ENCODE peak calls at places on chromosomes 13 and 19, in six cellular contexts. Y is DMS 273 treated with DMSO at 0.1 percent for 48 hours, G is WERI-Rb-1, V is H7, T is T-helper 17 cell, H is mucosa of gallbladder. A is an unnamed sample.
A peak's percentile ranks its signal among the peaks of the same experiment; 100 is the strongest.

GRCh38 chr13:49693191-49693733 is 2.0 kb upstream of the EBPL start:
- DNase-seq in V (no peak), G (no peak), T (no peak), Y (no peak), H (no peak), A (no peak)

GRCh38 chr13:112737329-112737728 is 47.5 kb downstream of the ATP11A start:
- DNase-seq in V (no peak), H (no peak), G (no peak), Y (no peak), T (no peak), A (no peak)

GRCh38 chr13:105338773-105339172 is 1196.7 kb downstream of the EFNB2 start:
- DNase-seq in H (no peak), Y (no peak), G (no peak), T (no peak), V (no peak), A (no peak)

GRCh38 chr19:17486545-17486944 is 16.2 kb downstream of the SLC27A1 start:
- DNase-seq in T (no peak), H (no peak), G (no peak), V (peak; percentile 37), Y (no peak), A (no peak)

GRCh38 chr19:16851031-16851712 is 22.0 kb downstream of the SIN3B start:
- DNase-seq in G (no peak), V (peak; percentile 38), H (no peak), T (no peak), Y (no peak), A (no peak)

GRCh38 chr19:16524991-16525734 is 17.1 kb downstream of the CHERP start:
- DNase-seq in T (no peak), G (no peak), H (no peak), V (no peak), Y (no peak), A (no peak)

GRCh38 chr13:54709546-54709945 is 1680.9 kb downstream of the OLFM4 start:
- DNase-seq in Y (no peak), V (no peak), H (no peak), G (no peak), T (no peak), A (no peak)

GRCh38 chr19:46218160-46218559 is 11.4 kb upstream of the IGFL1 start:
- DNase-seq in V (peak; percentile 85), G (no peak), H (peak; percentile 21), Y (no peak), T (no peak), A (no peak)

GRCh38 chr13:76725211-76725610 is 161.0 kb downstream of the KCTD12 start:
- DNase-seq in V (no peak), T (no peak), Y (no peak), G (no peak), H (no peak), A (no peak)

GRCh38 chr13:30142502-30143211 is 164.7 kb downstream of the KATNAL1 start:
- DNase-seq in T (no peak), V (no peak), Y (no peak), H (peak; percentile 23), G (no peak), A (no peak)

GRCh38 chr13:23323946-23324709 is 109.4 kb downstream of the SACS start:
- DNase-seq in G (no peak), H (no peak), V (peak; percentile 22), Y (no peak), T (no peak), A (no peak)

GRCh38 chr19:44731081-44731480 is 17.4 kb upstream of the BCL3 start:
- DNase-seq in Y (no peak), H (no peak), V (no peak), T (no peak), G (no peak), A (no peak)

GRCh38 chr13:41708648-41709175 is 251.4 kb downstream of the RGCC start:
- DNase-seq in T (no peak), H (no peak), V (no peak), Y (no peak), G (no peak), A (no peak)

GRCh38 chr19:34722353-34722752 is 11.7 kb upstream of the ZNF181 start:
- DNase-seq in T (no peak), Y (no peak), G (no peak), V (no peak), H (no peak), A (no peak)

GRCh38 chr13:79406597-79406908 is 498 bp upstream of the RBM26 start:
- DNase-seq in V (no peak), H (no peak), T (no peak), G (no peak), Y (no peak), A (no peak)

GRCh38 chr19:43692882-43693281 is 22.9 kb upstream of the PLAUR start:
- DNase-seq in G (no peak), V (no peak), T (no peak), H (no peak), Y (no peak), A (no peak)

GRCh38 chr19:12180377-12180776 is 17.5 kb downstream of the ZNF136 start:
- DNase-seq in Y (no peak), G (no peak), H (no peak), V (no peak), T (no peak), A (no peak)

GRCh38 chr13:85223883-85224656 is 575.1 kb downstream of the SLITRK6 start:
- DNase-seq in G (no peak), V (no peak), H (no peak), Y (no peak), T (no peak), A (no peak)

GRCh38 chr19:8589177-8589714 is 12.0 kb upstream of the MYO1F start:
- DNase-seq in V (peak; percentile 43), G (no peak), Y (no peak), T (no peak), H (no peak), A (no peak)

GRCh38 chr13:110107568-110108347 is 199.2 kb downstream of the COL4A1 start:
- DNase-seq in Y (no peak), G (peak; percentile 71), H (peak; percentile 9), V (peak; percentile 80), T (no peak), A (no peak)

GRCh38 chr13:97758317-97758716 is 195.2 kb upstream of the IPO5 start:
- DNase-seq in G (no peak), H (no peak), T (no peak), V (no peak), Y (no peak), A (no peak)

GRCh38 chr13:33490461-33491327 is 205.1 kb upstream of the STARD13 start:
- DNase-seq in Y (no peak), T (no peak), V (peak; percentile 29), H (no peak), G (peak; percentile 9), A (no peak)

GRCh38 chr19:39555883-39556282 is 15.9 kb upstream of the EID2 start:
- DNase-seq in V (no peak), T (no peak), Y (no peak), G (no peak), H (no peak), A (no peak)

GRCh38 chr13:113091211-113091771 is 14.3 kb upstream of the F7 start:
- DNase-seq in T (no peak), G (no peak), V (no peak), Y (no peak), H (no peak), A (no peak)

GRCh38 chr19:39319892-39320168 is 833 bp downstream of the LRFN1 start:
- DNase-seq in T (no peak), H (no peak), G (peak; percentile 94), Y (no peak), V (peak; percentile 72), A (no peak)

GRCh38 chr19:20423381-20424207 is 142.0 kb downstream of the ZNF737 start:
- DNase-seq in T (no peak), V (peak; percentile 31), H (peak; percentile 75), Y (no peak), G (no peak), A (no peak)

GRCh38 chr13:84570831-84571230 is 688.6 kb upstream of the SLITRK1 start:
- DNase-seq in G (no peak), H (no peak), V (no peak), T (no peak), Y (no peak), A (no peak)

A was measured in NCI-H446 treated with DMSO at 0.1 percent for 48 hours.